ENCODE peak calls at places on chromosomes 3 and 15, in six cellular contexts. W, Q, K, A, G and U are unnamed samples.

GRCh38 chr3:126481808-126482502 is 6.3 kb upstream of the ZXDC start:
- DNase-seq in W (peak), A (no peak), Q (no peak), G (no peak), K (no peak), U (peak)

GRCh38 chr15:48775556-48775955 is 35.3 kb downstream of the CEP152 start:
- DNase-seq in W (no peak), K (no peak), A (no peak), Q (no peak), G (no peak), U (no peak)

GRCh38 chr3:38907426-38907825 is 91.4 kb upstream of the SCN10A start:
- DNase-seq in K (no peak), A (no peak), G (no peak), W (no peak), Q (no peak), U (no peak)

GRCh38 chr15:65641723-65642475 is 20.2 kb downstream of the SLC24A1 start:
- DNase-seq in Q (no peak), K (no peak), G (no peak), A (no peak), W (no peak), U (no peak)

GRCh38 chr15:74238984-74239645 is 3.0 kb downstream of the CCDC33 start:
- DNase-seq in A (no peak), Q (no peak), G (no peak), K (no peak), W (no peak), U (no peak)

GRCh38 chr15:98580577-98580976 is 67.8 kb upstream of the IGF1R start:
- DNase-seq in A (no peak), G (no peak), K (no peak), W (peak), Q (no peak), U (no peak)

GRCh38 chr3:138943724-138944131 is 3.2 kb downstream of the FOXL2 start:
- DNase-seq in Q (no peak), K (peak), W (no peak), A (no peak), G (no peak), U (no peak)

GRCh38 chr3:160210799-160211221 is 14.4 kb upstream of the C3orf80 start:
- DNase-seq in Q (no peak), A (no peak), G (peak), W (peak), K (no peak), U (no peak)

GRCh38 chr3:40505599-40506462 is at the start of gene ZNF620:
- DNase-seq in K (peak), Q (peak), G (peak), W (peak), A (peak), U (peak)

GRCh38 chr3:46065751-46066256 is 38.5 kb upstream of the XCR1 start:
- DNase-seq in G (no peak), K (no peak), Q (no peak), A (no peak), W (no peak), U (no peak)

GRCh38 chr3:134312873-134313838 is 61.1 kb downstream of the AMOTL2 start:
- DNase-seq in K (peak), G (no peak), Q (no peak), W (peak), A (peak), U (peak)

GRCh38 chr15:40097968-40098476 is 10.7 kb downstream of the BMF start:
- DNase-seq in K (peak), Q (no peak), G (peak), A (peak), W (peak), U (peak)

GRCh38 chr3:32181370-32181769 is 57.1 kb upstream of the CMTM8 start:
- DNase-seq in Q (no peak), K (no peak), W (no peak), G (no peak), A (no peak), U (no peak)

GRCh38 chr15:80159811-80160569 is 7.2 kb downstream of the FAH start:
- DNase-seq in W (peak), K (peak), Q (peak), G (no peak), A (peak), U (no peak)

GRCh38 chr3:129326138-129326537 is 47.5 kb downstream of the HMCES start:
- DNase-seq in Q (no peak), A (no peak), K (no peak), G (no peak), W (no peak), U (no peak)

GRCh38 chr3:33848624-33849347 is 50.4 kb downstream of the PDCD6IP start:
- DNase-seq in W (no peak), K (no peak), G (no peak), Q (no peak), A (no peak), U (no peak)

GRCh38 chr3:196689941-196690660 is 21.9 kb downstream of the CEP19 start:
- DNase-seq in G (no peak), W (no peak), A (no peak), K (no peak), Q (no peak), U (no peak)

GRCh38 chr3:186267758-186268157 is 94.3 kb downstream of the DGKG start:
- DNase-seq in G (no peak), K (peak), A (no peak), Q (no peak), W (no peak), U (no peak)

GRCh38 chr3:186273586-186273985 is 88.4 kb downstream of the DGKG start:
- DNase-seq in K (peak), W (no peak), G (no peak), Q (no peak), A (no peak), U (no peak)

GRCh38 chr3:186270711-186271110 is 91.3 kb downstream of the DGKG start:
- DNase-seq in G (no peak), W (no peak), Q (no peak), A (no peak), K (peak), U (no peak)

GRCh38 chr3:186264608-186265400 is 97.2 kb downstream of the DGKG start:
- DNase-seq in A (no peak), W (no peak), K (peak), Q (no peak), G (no peak), U (no peak)

DNA sequence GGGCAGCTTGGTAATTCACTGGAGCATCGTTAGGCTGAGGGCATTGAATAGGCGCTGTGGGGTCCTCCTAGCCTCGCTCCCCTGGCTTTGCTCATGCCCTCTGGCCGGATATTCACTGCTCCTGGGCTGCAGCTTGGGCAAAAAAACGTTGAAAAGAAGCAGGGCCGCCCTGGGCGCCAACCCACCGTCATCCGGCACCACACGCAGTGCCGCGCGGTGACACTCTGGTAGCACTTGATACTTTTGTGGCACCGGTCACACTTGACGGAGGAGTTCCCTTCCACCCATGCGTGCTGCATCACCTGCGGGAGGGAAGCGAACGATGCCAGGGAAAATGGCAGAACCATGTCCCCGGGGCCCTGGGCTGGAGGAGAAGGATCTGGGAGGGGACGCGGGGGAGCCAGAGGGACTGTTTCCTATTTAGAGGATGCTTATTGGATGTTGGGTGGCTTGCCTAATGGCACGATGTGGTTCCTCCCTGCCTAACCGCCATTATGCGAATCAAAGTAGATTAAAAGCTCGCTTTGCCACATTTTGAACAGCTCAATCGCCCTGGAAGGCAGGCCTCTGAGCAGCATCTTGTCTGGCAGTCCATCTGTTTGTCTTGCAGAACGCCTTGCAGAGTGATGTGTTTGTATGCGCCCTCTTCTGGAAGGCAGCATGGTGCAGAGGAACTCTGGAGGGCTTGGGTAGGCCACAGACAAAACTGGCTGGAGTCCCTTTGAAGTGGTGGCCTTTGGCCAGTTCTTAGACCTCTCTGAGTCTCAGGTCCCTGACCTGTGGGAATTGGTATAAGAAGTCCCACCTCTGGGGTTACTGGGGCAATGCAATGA is 93.2 kb downstream of the DGKG start:
- DNase-seq in K (peak), W (peak), A (no peak), Q (no peak), G (peak), U (no peak)
- TF ChIP-seq CTCF in K (no peak), W (peak), A (no peak), Q (no peak), G (peak), U (no peak)

DNA sequence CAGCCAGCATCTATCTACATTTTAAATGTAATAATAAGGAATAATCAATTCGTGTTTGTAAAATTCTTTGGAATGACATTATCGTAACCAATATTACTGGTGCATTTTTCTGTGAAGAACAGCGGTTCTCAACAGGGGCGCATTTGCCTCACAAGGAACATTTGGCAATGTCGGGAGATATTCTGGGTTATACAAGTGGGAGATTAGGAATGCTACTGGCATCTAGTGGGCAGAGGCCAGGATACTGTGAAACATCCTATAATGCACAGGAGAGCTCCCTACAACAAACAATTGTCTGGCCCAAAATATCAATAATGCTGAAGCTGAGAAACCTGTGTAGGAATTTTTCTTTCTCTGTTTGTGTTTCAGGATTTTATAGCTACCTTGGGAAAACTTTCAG is 25.0 kb downstream of the ACP3 start:
- DNase-seq in A (no peak), G (no peak), W (peak), K (no peak), Q (no peak), U (no peak)
- TF ChIP-seq CTCF in A (no peak), G (no peak), W (no peak), K (no peak), Q (no peak), U (no peak)

GRCh38 chr3:42544492-42545283 is 37.1 kb downstream of the SEC22C start:
- DNase-seq in K (peak), A (peak), G (no peak), Q (no peak), W (no peak), U (peak)
- TF ChIP-seq CTCF in K (peak), A (peak), G (no peak), Q (no peak), W (peak), U (no peak)

DNA sequence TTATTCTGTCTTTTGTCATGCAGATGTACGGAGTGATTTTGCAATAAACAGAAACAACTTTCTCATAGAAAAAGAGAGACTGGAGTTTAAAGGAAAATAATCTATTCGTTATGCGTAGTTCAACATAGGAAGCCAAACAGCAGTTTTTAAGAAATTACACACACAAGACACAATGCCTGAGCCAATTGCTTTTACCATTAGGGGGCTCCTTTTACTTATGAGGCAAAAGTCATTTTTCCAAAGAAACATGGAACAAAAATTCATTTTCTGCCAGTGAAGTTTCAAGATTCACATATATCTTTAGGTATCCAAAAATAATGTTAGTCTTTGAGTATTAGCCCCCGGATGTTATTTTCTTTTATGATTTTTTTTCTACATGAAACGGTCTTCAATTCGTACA is 10.7 kb downstream of the CNTN6 start:
- DNase-seq in A (no peak), K (no peak), Q (no peak), G (no peak), W (no peak), U (no peak)
- TF ChIP-seq CTCF in A (no peak), K (no peak), Q (no peak), G (no peak), W (no peak), U (no peak)

DNA sequence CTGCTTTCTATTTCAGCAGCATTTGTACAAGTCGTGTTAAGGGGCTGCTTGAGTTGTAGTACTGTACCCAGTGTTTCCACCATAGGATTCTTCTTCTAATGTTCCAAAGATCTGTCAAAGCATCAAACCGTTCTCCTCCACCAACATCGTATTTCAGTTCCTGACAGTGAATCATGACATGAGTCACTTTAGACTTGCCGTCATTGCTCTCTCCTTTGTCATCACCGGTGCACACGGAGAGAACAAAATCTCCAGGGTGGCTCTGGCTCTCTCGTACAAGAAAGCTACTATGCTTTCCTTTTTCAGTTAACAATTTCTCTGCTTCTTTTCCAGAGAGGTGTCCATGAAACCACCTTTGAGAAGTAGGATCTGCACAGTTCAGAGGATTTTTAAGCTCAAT is 270.9 kb upstream of the CCDC54 start:
- DNase-seq in A (no peak), G (no peak), Q (no peak), K (no peak), W (peak), U (no peak)
- TF ChIP-seq CTCF in A (no peak), G (no peak), Q (no peak), K (no peak), W (no peak), U (no peak)

DNA sequence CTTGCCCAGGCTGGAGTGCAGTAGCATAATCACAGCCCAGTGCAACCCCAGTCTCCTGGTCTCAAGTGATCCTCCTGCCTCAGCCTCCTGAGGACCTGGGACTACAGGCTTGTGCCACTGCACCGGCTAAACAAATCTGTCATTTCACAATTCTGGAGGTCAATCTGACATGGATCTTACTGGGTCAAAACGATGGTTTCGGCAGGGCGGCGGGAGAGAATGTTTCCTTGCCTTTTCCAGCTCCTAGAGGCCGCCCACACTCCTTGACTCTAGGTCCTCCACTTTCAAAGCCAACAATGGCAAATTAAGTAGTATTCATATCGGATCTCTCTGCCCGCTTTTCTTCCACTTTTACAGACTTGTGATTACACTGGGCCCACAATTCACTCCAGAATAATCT is 14.8 kb downstream of the ATP10A start:
- DNase-seq in W (no peak), K (no peak), Q (no peak), A (no peak), G (no peak), U (no peak)
- TF ChIP-seq CTCF in W (no peak), K (no peak), Q (no peak), A (no peak), G (no peak), U (no peak)

GRCh38 chr15:51367322-51367976 is 26.0 kb downstream of the GLDN start:
- DNase-seq in G (no peak), Q (no peak), K (no peak), A (no peak), W (peak), U (no peak)
- TF ChIP-seq CTCF in G (no peak), Q (no peak), K (no peak), A (no peak), W (no peak), U (no peak)

GRCh38 chr3:56303508-56303907 is 164.8 kb downstream of the ERC2 start:
- DNase-seq in G (peak), W (peak), K (no peak), Q (no peak), A (no peak), U (no peak)
- TF ChIP-seq CTCF in G (peak), W (peak), K (no peak), Q (no peak), A (peak), U (no peak)

GRCh38 chr3:158659454-158660237 is 12.8 kb downstream of the LXN start:
- DNase-seq in A (no peak), K (no peak), G (peak), W (peak), Q (no peak), U (peak)
- TF ChIP-seq CTCF in A (peak), K (peak), G (peak), W (peak), Q (peak), U (peak)

GRCh38 chr3:51642462-51642861 is 28.6 kb upstream of the TEX264 start:
- DNase-seq in K (no peak), A (no peak), W (peak), Q (no peak), G (no peak), U (no peak)
- TF ChIP-seq CTCF in K (no peak), A (no peak), W (peak), Q (peak), G (peak), U (peak)